ENCODE peak calls at places on chromosomes 12 and 14, in four cellular contexts. One of them, this sample, is unnamed.

GRCh38 chr12:87425942-87426554 is 603.2 kb downstream of the C12orf50 start:
- DNase-seq in AG09309: no peak
- DNase-seq in GM06990: no peak
- DNase-seq in HFFc6: no peak
- DNase-seq in this sample: no peak

GRCh38 chr14:100498068-100498467 is 89.1 kb downstream of the BEGAIN start:
- DNase-seq in HFFc6: no peak
- DNase-seq in AG09309: no peak
- DNase-seq in GM06990: no peak
- DNase-seq in this sample: no peak

GRCh38 chr12:81354327-81354932 is 276.6 kb downstream of the ACSS3 start:
- DNase-seq in AG09309: no peak
- DNase-seq in HFFc6: no peak
- DNase-seq in GM06990: no peak
- DNase-seq in this sample: no peak

GRCh38 chr12:103924761-103925641 is 5.2 kb upstream of the HSP90B1 start:
- DNase-seq in AG09309: peak
- DNase-seq in HFFc6: peak
- DNase-seq in GM06990: peak
- DNase-seq in this sample: no peak

GRCh38 chr14:54667764-54668163 is 100.8 kb downstream of the SAMD4A start:
- DNase-seq in HFFc6: no peak
- DNase-seq in GM06990: no peak
- DNase-seq in AG09309: no peak
- DNase-seq in this sample: no peak

GRCh38 chr12:124696689-124697476 is 129.5 kb upstream of the NCOR2 start:
- DNase-seq in HFFc6: no peak
- DNase-seq in GM06990: no peak
- DNase-seq in AG09309: no peak
- DNase-seq in this sample: no peak

GRCh38 chr14:74670726-74671125 is 42.2 kb downstream of the AREL1 start:
- DNase-seq in HFFc6: peak
- DNase-seq in GM06990: no peak
- DNase-seq in AG09309: no peak
- DNase-seq in this sample: no peak

GRCh38 chr12:121718653-121719239 is 6.2 kb downstream of the TMEM120B start:
- DNase-seq in GM06990: no peak
- DNase-seq in HFFc6: no peak
- DNase-seq in AG09309: no peak
- DNase-seq in this sample: no peak

GRCh38 chr14:73663548-73664212 is 18.9 kb downstream of the DNAL1 start:
- DNase-seq in GM06990: peak
- DNase-seq in AG09309: no peak
- DNase-seq in HFFc6: no peak
- DNase-seq in this sample: no peak

GRCh38 chr12:1481919-1482318 is 112.5 kb downstream of the FBXL14 start:
- DNase-seq in HFFc6: no peak
- DNase-seq in AG09309: no peak
- DNase-seq in GM06990: no peak
- DNase-seq in this sample: no peak

GRCh38 chr14:85531141-85531593 is 1.2 kb downstream of the FLRT2 start:
- DNase-seq in GM06990: no peak
- DNase-seq in AG09309: no peak
- DNase-seq in HFFc6: peak
- DNase-seq in this sample: peak

GRCh38 chr14:85530626-85531025 is 682 bp downstream of the FLRT2 start:
- DNase-seq in GM06990: no peak
- DNase-seq in AG09309: no peak
- DNase-seq in HFFc6: no peak
- DNase-seq in this sample: no peak

GRCh38 chr14:85532981-85533820 is 3.3 kb downstream of the FLRT2 start:
- DNase-seq in AG09309: no peak
- DNase-seq in GM06990: no peak
- DNase-seq in HFFc6: peak
- DNase-seq in this sample: peak

GRCh38 chr14:85532570-85532969 is 2.6 kb downstream of the FLRT2 start:
- DNase-seq in AG09309: no peak
- DNase-seq in HFFc6: no peak
- DNase-seq in GM06990: no peak
- DNase-seq in this sample: no peak

DNA sequence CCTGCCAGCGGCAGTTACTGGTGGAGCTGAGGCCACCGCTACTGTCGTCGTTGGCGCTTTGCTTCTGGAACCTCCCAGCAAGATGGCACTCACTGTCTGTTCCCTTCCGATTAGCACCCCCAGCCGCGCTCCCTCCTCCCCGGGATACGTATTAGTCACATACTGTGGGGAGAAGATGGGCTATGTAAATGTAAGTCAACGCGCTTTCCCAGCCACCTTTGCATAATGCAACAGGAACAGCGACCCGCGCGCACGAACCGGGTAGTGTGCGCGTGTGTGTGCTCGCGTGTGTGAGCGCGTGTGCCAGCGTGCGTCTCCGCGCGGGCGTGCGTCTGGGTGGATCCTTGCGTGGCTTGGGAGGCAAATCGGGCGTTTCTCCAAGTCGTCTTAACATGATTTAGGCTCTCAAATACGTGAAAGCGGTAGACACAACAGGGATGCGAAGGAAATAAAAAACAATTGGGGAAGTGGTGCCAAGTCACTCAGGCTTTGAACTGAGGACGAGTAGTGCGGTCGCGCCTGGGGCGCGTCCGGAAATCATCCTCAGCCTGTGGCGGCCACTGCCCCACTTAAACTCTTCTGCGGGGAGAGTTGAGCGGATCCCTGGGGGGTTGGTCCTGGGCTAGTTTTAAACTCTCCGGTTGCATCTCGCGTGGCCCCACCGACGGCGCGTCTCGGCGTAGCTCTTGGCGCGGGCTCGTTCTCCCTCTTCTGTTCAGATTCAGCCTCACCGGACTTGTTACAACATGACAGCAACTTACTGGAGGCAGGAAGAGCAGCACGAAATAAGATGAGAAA is 1.8 kb downstream of the FLRT2 start:
- DNase-seq in GM06990: no peak
- DNase-seq in HFFc6: peak
- DNase-seq in AG09309: no peak
- DNase-seq in this sample: peak
- TF ChIP-seq CTCF in GM06990: no peak
- TF ChIP-seq CTCF in HFFc6: peak
- TF ChIP-seq CTCF in AG09309: peak
- TF ChIP-seq CTCF in this sample: peak

DNA sequence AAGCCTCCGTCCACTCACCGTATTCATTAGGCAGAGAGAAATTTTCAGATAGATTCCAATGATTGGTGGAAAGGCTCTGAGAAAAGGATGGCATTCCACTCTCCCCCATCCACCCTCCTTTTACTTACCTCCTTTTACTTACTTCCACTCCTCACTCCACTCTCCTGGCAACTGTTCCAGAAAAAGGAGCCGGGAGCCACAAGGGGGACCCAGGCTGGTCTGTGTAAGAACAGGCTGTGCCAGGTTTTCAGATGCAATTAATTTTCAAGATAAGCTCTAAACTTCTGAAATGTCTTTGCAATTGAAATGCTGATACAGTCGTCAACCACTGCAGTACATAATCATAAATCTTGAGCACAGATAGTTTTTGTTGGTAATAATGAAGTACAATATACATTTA is 248.8 kb downstream of the ANO6 start:
- DNase-seq in GM06990: no peak
- DNase-seq in AG09309: no peak
- DNase-seq in HFFc6: no peak
- DNase-seq in this sample: no peak
- TF ChIP-seq CTCF in GM06990: no peak
- TF ChIP-seq CTCF in AG09309: no peak
- TF ChIP-seq CTCF in HFFc6: no peak
- TF ChIP-seq CTCF in this sample: peak

DNA sequence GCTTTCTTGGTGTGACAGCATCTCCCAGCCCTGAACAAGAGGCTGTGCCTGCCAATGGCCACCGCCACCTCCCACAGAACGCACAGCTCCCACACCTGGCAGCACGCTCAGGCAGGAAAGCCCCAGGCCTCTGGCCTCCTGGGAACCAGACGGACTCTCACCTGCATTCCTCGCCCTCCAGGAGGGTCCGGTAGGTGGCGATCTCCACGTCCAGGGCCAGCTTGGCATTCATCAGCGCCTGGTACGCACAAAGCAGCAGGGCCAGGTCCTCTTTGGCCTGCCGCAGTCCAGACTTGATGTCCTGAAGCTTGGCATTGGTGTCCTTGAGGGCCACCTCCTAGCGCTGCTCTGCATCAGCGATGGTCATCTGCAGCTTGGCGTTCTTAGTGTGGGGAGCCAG is 12.1 kb upstream of the KRT77 start:
- DNase-seq in AG09309: no peak
- DNase-seq in GM06990: no peak
- DNase-seq in HFFc6: no peak
- DNase-seq in this sample: no peak
- TF ChIP-seq CTCF in AG09309: no peak
- TF ChIP-seq CTCF in GM06990: peak
- TF ChIP-seq CTCF in HFFc6: peak
- TF ChIP-seq CTCF in this sample: peak

DNA sequence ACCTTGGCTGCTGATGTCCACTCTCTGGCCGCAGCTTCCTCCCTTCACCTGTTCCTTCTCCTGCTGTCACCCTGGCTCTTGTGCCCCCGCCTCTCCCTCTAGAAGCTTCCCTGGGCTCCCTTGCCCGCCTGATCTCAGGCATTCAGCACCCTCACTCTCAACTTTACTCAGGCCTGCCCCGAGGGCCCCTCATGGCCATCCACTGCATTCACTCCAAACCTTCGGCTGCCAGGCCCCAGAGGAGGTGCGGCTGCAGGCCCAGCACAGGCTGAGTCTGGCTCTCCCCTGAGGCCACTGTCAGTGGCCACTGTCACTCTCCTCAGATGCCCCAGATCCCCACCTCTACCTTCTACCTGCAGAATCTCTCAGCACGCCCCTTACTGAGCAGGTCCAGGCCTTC is 183.9 kb downstream of the ZFP36L1 start:
- DNase-seq in HFFc6: no peak
- DNase-seq in AG09309: no peak
- DNase-seq in GM06990: no peak
- DNase-seq in this sample: no peak
- TF ChIP-seq CTCF in HFFc6: no peak
- TF ChIP-seq CTCF in AG09309: no peak
- TF ChIP-seq CTCF in GM06990: no peak
- TF ChIP-seq CTCF in this sample: no peak

GRCh38 chr12:95790025-95790911 is at the start of gene NTN4:
- DNase-seq in GM06990: peak
- DNase-seq in HFFc6: peak
- DNase-seq in AG09309: no peak
- DNase-seq in this sample: peak

GRCh38 chr12:95788637-95789036 is 1.9 kb downstream of the NTN4 start:
- DNase-seq in GM06990: no peak
- DNase-seq in AG09309: no peak
- DNase-seq in HFFc6: peak
- DNase-seq in this sample: no peak

GRCh38 chr12:95787274-95787814 is 3.2 kb downstream of the NTN4 start:
- DNase-seq in AG09309: no peak
- DNase-seq in HFFc6: no peak
- DNase-seq in GM06990: no peak
- DNase-seq in this sample: no peak

GRCh38 chr12:95790912-95791849 is 617 bp upstream of the NTN4 start:
- DNase-seq in HFFc6: no peak
- DNase-seq in GM06990: no peak
- DNase-seq in AG09309: no peak
- DNase-seq in this sample: peak

GRCh38 chr12:95789126-95790024 is 1.2 kb downstream of the NTN4 start:
- DNase-seq in AG09309: no peak
- DNase-seq in GM06990: peak
- DNase-seq in HFFc6: no peak
- DNase-seq in this sample: peak
- TF ChIP-seq CTCF in AG09309: no peak
- TF ChIP-seq CTCF in GM06990: no peak
- TF ChIP-seq CTCF in HFFc6: no peak
- TF ChIP-seq CTCF in this sample: no peak

GRCh38 chr14:71780822-71781221 is 151.4 kb upstream of the RGS6 start:
- DNase-seq in HFFc6: no peak
- DNase-seq in AG09309: no peak
- DNase-seq in GM06990: no peak
- DNase-seq in this sample: no peak

GRCh38 chr14:71773900-71774481 is 158.2 kb upstream of the RGS6 start:
- DNase-seq in AG09309: no peak
- DNase-seq in GM06990: no peak
- DNase-seq in HFFc6: no peak
- DNase-seq in this sample: no peak

GRCh38 chr14:71780075-71780474 is 152.2 kb upstream of the RGS6 start:
- DNase-seq in AG09309: no peak
- DNase-seq in HFFc6: no peak
- DNase-seq in GM06990: no peak
- DNase-seq in this sample: no peak

DNA sequence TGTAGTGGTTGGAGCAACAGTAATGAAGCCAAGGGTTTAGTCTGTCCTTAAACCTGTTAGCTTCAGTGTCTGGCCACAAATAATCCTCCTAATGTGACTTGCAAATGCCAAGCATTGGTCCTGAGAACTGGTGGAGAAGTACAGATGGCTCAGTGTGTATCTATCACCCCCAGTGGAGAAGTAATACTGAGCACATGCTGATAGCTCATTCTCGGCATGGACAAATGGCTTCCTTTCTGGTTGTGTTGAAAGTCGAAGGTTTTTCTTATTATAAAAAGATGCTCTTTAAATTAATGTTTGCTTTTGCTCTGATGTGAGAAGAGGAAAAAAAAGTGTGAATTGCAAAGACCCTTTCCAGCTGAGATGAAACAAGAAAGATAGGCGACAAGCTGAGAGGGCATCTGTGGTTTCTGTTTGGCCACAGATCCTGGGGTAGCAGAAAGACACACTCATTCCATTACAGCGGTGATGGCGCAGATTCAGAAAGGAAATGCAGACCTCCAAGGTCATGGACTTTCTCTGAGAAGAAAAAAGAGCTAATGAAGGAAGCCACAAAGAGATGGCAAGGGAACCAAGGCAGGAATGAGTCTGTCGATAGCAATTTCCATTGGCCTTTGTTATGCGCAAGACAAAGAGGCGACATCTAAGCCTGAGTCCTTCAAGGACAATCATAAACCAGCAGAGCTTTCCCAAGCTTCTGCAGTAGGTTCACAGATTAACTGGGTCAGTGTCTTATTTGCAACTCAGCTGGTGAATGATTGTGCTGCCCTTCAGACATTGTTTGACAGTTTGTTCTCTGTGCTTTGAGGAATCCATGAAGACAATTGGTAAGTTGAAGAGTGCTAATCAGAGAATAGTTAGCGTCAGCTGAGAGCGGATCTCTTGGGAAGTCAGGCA is 155.5 kb upstream of the RGS6 start:
- DNase-seq in HFFc6: no peak
- DNase-seq in GM06990: no peak
- DNase-seq in AG09309: no peak
- DNase-seq in this sample: no peak
- TF ChIP-seq CTCF in HFFc6: no peak
- TF ChIP-seq CTCF in GM06990: peak
- TF ChIP-seq CTCF in AG09309: no peak
- TF ChIP-seq CTCF in this sample: no peak

GRCh38 chr14:103433902-103434563 is 48.8 kb downstream of the MARK3 start:
- DNase-seq in GM06990: no peak
- DNase-seq in AG09309: no peak
- DNase-seq in HFFc6: no peak
- DNase-seq in this sample: no peak

GRCh38 chr14:103432627-103433026 is 47.4 kb downstream of the MARK3 start:
- DNase-seq in AG09309: no peak
- DNase-seq in HFFc6: no peak
- DNase-seq in GM06990: no peak
- DNase-seq in this sample: no peak

GRCh38 chr14:103436533-103436932 is 51.3 kb downstream of the MARK3 start:
- DNase-seq in AG09309: no peak
- DNase-seq in HFFc6: peak
- DNase-seq in GM06990: no peak
- DNase-seq in this sample: no peak

GRCh38 chr14:103434868-103435442 is 49.7 kb downstream of the MARK3 start:
- DNase-seq in HFFc6: no peak
- DNase-seq in GM06990: no peak
- DNase-seq in AG09309: no peak
- DNase-seq in this sample: no peak
- TF ChIP-seq CTCF in HFFc6: no peak
- TF ChIP-seq CTCF in GM06990: no peak
- TF ChIP-seq CTCF in AG09309: no peak
- TF ChIP-seq CTCF in this sample: no peak

This sample was measured in neural crest cell.